ENCODE peak calls at places on chromosomes 5 and 9, in nine cellular contexts. B is ovary, O is spleen, R is stomach, K is left lung, H is lower lobe of right lung, L is fibroblast of lung, M is GM23248, S is kidney. X is an unnamed sample. For H3K4me1, the result is how much of the 10 kb centered on the place peaks cover.

GRCh38 chr9:126956929-126957686 is 42.5 kb downstream of the RALGPS1 start:
- DNase-seq in B (no peak), O (no peak), R (no peak), K (peak), H (no peak), L (peak), M (peak), S (no peak), X (no peak)

GRCh38 chr5:112116372-112116771 is 302.7 kb downstream of the EPB41L4A start:
- DNase-seq in B (no peak), O (no peak), R (no peak), K (no peak), H (no peak), L (no peak), M (no peak), S (no peak), X (no peak)

GRCh38 chr5:56494300-56494704 is 261.2 kb upstream of the ANKRD55 start:
- DNase-seq in B (no peak), O (no peak), R (no peak), K (no peak), H (no peak), L (peak), M (peak), S (no peak), X (no peak)

GRCh38 chr5:21452429-21452828 is 1400.7 kb downstream of the CDH12 start:
- DNase-seq in B (no peak), O (no peak), R (no peak), K (no peak), H (no peak), L (peak), M (peak), S (no peak), X (no peak)

GRCh38 chr9:113536483-113537226 is 73.1 kb downstream of the RGS3 start:
- DNase-seq in B (peak), O (peak), R (no peak), K (peak), H (no peak), L (peak), M (no peak), S (peak), X (peak)

GRCh38 chr9:37811906-37812476 is 11.4 kb downstream of the DCAF10 start:
- DNase-seq in B (no peak), O (no peak), R (no peak), K (no peak), H (no peak), L (no peak), M (no peak), S (no peak), X (no peak)

GRCh38 chr5:139652788-139653241 is 4.7 kb downstream of the CXXC5 start:
- DNase-seq in B (no peak), O (no peak), R (no peak), K (no peak), H (no peak), L (no peak), M (peak), S (no peak), X (no peak)

GRCh38 chr9:83957029-83957513 is 22.9 kb downstream of the HNRNPK start:
- DNase-seq in B (no peak), O (no peak), R (no peak), K (no peak), H (no peak), L (no peak), M (peak), S (no peak), X (no peak)

DNA sequence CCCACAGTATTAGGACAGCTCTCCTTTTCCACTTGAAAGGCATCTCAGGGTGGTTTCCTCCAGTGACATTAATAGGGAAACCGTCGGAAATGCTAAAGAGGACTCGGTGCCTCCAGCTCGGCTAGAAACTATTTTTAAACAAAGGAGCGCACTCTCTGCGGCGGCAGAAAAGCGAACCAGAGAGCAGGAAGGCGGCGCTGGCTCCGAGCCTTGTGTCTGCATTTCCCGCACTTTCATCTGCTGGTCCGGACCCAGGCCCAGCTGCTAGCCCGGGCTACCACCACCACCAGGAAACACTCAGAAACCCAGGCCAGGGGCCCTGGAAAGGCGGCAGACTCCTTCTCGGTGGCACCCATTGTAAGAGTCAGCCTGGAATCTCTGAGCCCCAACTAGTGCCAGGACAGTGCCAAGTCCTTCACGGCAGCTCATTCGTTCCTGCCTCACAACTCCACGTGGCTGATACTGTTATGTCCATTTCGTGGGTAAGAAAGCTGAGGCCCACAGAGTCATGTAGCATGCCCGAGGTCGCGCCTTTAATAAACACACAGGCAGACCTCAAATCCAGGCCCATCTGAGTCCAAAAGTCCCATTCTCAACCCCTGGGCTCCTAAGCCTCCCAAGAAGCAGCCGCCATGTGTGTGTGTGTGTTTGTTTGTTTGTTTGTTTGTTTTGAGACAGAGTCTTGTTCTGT is 73.9 kb downstream of the VAV2 start:
- DNase-seq in B (no peak), O (no peak), R (no peak), K (peak), H (no peak), L (no peak), M (no peak), S (no peak), X (no peak)
- H3K4me1 ChIP-seq in B (under half), O (under half), R (under half), K (under half), H (under half), L (under half), M (under half), S (under half), X (under half)

DNA sequence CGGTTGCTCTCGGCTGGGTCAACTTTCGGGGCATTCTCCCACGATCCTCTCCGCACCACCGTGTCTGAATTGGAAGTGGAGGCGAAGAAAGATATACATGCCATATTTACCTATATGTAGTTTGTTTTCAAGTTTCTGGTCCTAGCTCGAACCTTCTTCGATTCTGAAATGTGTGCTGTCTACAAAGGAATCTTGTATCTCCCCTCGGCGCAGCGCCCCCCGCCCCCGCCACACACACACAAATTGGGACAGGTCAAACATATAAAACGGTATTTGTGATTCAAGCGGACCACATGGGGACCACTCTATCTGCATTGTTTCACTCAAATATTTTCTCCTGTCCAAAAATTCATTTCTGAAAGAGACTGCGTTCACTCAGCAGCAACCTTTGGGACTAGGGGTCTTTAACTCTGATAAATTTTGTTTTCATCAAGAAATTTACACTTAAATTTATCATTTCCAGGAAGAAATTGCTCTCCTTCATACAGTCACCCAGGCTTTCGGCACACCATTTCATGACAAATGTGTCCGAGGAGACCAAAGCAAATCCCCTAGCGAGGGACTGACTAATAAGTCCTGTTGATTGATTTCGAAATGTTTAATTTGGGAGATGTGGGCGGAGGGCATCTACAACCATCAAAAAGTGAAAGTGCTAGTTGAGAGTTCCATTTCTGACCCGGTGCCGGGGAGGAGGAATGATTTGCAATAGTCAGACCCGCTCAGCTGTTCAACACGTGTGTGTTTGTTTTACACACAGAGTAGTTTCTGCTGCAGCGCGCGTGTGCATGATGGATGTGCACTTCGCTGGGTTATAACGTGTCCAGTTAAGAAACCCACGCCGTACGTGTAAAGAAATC is 1.1 kb upstream of the NR4A3 start:
- DNase-seq in B (peak), O (peak), R (peak), K (no peak), H (peak), L (peak), M (peak), S (peak), X (peak)
- H3K4me1 ChIP-seq in B (under half), O (half or more), R (half or more), K (half or more), H (under half), L (under half), M (under half), S (under half), X (under half)

DNA sequence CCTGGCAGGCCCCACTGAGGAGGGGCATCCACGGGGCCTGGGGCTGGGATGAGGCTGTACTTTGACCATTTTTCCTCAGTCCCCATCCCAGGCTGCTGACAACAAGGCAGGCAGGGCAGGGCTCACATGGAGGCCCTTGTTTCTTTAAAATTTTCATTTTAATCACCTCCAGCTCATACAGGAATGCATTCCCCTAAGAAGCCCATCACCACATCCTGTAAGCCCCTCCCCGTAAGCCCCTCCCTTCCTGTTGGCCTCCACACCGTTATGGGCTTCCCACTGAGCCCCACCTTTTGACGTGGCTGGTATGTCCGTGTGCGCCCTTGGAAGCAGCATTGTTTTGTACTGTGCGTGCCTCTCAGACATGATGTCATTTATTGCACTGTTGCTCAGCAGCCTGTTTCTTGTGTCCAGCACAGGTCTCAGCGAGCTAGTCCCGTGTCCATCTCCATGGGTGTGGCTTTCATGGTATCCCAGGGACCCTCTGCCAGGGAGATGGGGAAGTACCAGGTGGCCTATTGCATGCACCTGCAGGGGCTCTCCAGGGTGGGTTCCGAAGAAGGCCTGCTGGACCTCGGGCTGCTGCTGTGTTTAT is 22.4 kb downstream of the PHF2 start:
- DNase-seq in B (no peak), O (no peak), R (no peak), K (peak), H (no peak), L (no peak), M (peak), S (peak), X (peak)
- H3K4me1 ChIP-seq in B (under half), O (half or more), R (under half), K (under half), H (under half), L (under half), M (under half), S (under half), X (under half)

DNA sequence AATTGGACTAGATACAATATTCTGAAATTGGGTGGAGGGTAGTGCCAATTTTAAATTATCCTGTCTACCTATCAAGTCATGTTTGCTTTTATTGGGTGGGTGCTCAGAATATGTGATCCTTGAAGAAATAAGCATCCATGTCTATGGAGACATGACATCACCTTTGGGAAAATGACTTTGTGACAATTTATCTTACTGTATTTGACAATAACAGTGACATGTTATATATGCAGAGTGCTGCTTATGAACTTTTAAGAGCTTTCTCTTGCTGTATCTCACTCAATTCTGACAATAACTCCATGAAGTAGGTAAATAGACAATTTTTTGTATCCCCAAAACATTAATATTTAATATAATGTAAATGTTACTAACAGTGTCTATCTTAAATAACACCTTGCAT is 15.1 kb upstream of the ACTBL2 start:
- DNase-seq in B (no peak), O (no peak), R (no peak), K (no peak), H (no peak), L (no peak), M (no peak), S (no peak), X (no peak)
- H3K4me1 ChIP-seq in B (under half), O (under half), R (under half), K (under half), H (under half), L (under half), M (under half), S (under half), X (under half)

GRCh38 chr5:178119915-178120660 is 6.8 kb downstream of the N4BP3 start:
- DNase-seq in B (no peak), O (no peak), R (no peak), K (no peak), H (peak), L (no peak), M (no peak), S (no peak), X (no peak)
- H3K4me1 ChIP-seq in B (under half), O (half or more), R (half or more), K (half or more), H (under half), L (under half), M (under half), S (under half), X (under half)

GRCh38 chr5:172775326-172776234 is 4.6 kb upstream of the DUSP1 start:
- DNase-seq in B (no peak), O (peak), R (peak), K (peak), H (peak), L (peak), M (peak), S (no peak), X (peak)

GRCh38 chr5:172776235-172776594 is 5.2 kb upstream of the DUSP1 start:
- DNase-seq in B (no peak), O (no peak), R (no peak), K (no peak), H (no peak), L (no peak), M (no peak), S (no peak), X (no peak)

GRCh38 chr5:172777381-172778222 is 6.6 kb upstream of the DUSP1 start:
- DNase-seq in B (peak), O (peak), R (peak), K (peak), H (peak), L (peak), M (peak), S (peak), X (peak)

GRCh38 chr5:172779968-172780350 is 9.0 kb upstream of the DUSP1 start:
- DNase-seq in B (no peak), O (no peak), R (no peak), K (no peak), H (no peak), L (no peak), M (no peak), S (no peak), X (no peak)

GRCh38 chr5:172778223-172778814 is 7.3 kb upstream of the DUSP1 start:
- DNase-seq in B (no peak), O (no peak), R (peak), K (no peak), H (no peak), L (peak), M (peak), S (no peak), X (peak)
- H3K4me1 ChIP-seq in B (under half), O (under half), R (half or more), K (half or more), H (half or more), L (under half), M (half or more), S (under half), X (under half)

DNA sequence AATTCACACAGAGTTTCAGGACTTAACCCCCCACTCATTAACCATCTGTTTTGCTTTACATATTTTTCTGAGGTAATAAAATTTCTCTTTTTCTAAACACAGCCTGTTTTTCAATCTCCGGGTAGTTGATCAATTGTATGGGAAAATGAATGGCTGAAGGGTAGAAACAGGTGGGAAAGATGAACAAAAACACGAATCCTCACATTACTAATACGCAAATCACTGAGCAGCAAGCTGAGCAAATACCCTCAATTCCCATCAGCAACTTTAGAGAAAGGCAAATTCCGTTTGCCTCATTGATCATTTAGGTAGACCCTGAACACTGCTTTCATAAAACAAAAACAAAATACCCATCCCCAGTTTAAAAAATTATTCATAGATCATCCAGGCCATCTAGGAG is 1.9 kb upstream of the CD274 start:
- DNase-seq in B (no peak), O (no peak), R (no peak), K (no peak), H (no peak), L (no peak), M (no peak), S (no peak), X (no peak)
- H3K4me1 ChIP-seq in B (under half), O (under half), R (under half), K (half or more), H (under half), L (under half), M (under half), S (under half), X (under half)

GRCh38 chr5:107104040-107104773 is 566.5 kb downstream of the EFNA5 start:
- DNase-seq in B (peak), O (no peak), R (no peak), K (peak), H (no peak), L (no peak), M (no peak), S (peak), X (no peak)
- H3K4me1 ChIP-seq in B (under half), O (under half), R (under half), K (under half), H (under half), L (under half), M (under half), S (under half), X (under half)

GRCh38 chr5:173817561-173817960 is 70.6 kb upstream of the CPEB4 start:
- DNase-seq in B (no peak), O (no peak), R (no peak), K (no peak), H (no peak), L (no peak), M (no peak), S (no peak), X (no peak)

GRCh38 chr5:173816728-173817127 is 71.4 kb upstream of the CPEB4 start:
- DNase-seq in B (no peak), O (no peak), R (no peak), K (no peak), H (no peak), L (no peak), M (no peak), S (no peak), X (no peak)

GRCh38 chr5:173815571-173815970 is 72.6 kb upstream of the CPEB4 start:
- DNase-seq in B (no peak), O (no peak), R (no peak), K (no peak), H (no peak), L (no peak), M (no peak), S (no peak), X (no peak)

GRCh38 chr5:173823274-173823644 is 64.9 kb upstream of the CPEB4 start:
- DNase-seq in B (no peak), O (no peak), R (no peak), K (no peak), H (no peak), L (no peak), M (no peak), S (no peak), X (no peak)

DNA sequence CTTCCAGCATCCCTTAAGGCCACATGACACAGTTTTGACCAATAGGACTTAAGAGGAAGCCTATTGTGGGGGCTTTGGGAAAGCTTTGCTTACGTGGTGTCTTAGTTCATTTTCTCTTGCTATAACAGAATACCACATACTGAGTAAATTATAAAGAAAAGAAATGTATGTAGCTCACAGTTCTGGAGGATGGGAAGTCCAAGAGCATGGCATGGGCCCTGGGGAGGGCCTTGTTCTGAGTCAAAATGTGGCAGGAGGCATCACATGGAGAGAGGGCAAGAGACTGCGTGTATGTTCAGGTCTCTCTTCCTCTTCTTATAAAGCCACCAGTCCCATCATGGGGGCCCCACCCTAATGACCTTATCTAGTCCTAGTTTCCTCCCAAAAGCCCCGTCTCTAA is 68.6 kb upstream of the CPEB4 start:
- DNase-seq in B (no peak), O (no peak), R (no peak), K (no peak), H (no peak), L (no peak), M (no peak), S (no peak), X (no peak)
- H3K4me1 ChIP-seq in B (under half), O (under half), R (under half), K (under half), H (under half), L (under half), M (under half), S (under half), X (under half)